ENCODE peak calls at places on chromosomes 3 and 15, in five cellular contexts. One of them, this sample, is unnamed. For H3K4me1, the result is how much of the 10 kb centered on the place peaks cover.

GRCh38 chr3:106765342-106765741 is 611.9 kb upstream of the CCDC54 start:
- DNase-seq in SJSA1: peak
- DNase-seq in left ventricle myocardium inferior: no peak
- DNase-seq in cardiac muscle cell: peak
- DNase-seq in CD8-positive, alpha-beta T cell: no peak
- DNase-seq in this sample: no peak

GRCh38 chr3:50267280-50267913 is 1.6 kb upstream of the SEMA3B start:
- DNase-seq in SJSA1: no peak
- DNase-seq in left ventricle myocardium inferior: peak
- DNase-seq in cardiac muscle cell: peak
- DNase-seq in CD8-positive, alpha-beta T cell: no peak
- DNase-seq in this sample: peak

GRCh38 chr15:29747837-29748417 is 74.3 kb downstream of the TJP1 start:
- DNase-seq in SJSA1: no peak
- DNase-seq in left ventricle myocardium inferior: no peak
- DNase-seq in cardiac muscle cell: peak
- DNase-seq in CD8-positive, alpha-beta T cell: no peak
- DNase-seq in this sample: no peak

GRCh38 chr3:59052803-59053411 is 3.1 kb upstream of the CFAP20DC start:
- DNase-seq in SJSA1: no peak
- DNase-seq in left ventricle myocardium inferior: no peak
- DNase-seq in cardiac muscle cell: peak
- DNase-seq in CD8-positive, alpha-beta T cell: no peak
- DNase-seq in this sample: no peak

GRCh38 chr15:68618339-68619302 is 39.8 kb downstream of the CORO2B start:
- DNase-seq in SJSA1: no peak
- DNase-seq in left ventricle myocardium inferior: peak
- DNase-seq in cardiac muscle cell: peak
- DNase-seq in CD8-positive, alpha-beta T cell: no peak
- DNase-seq in this sample: no peak

GRCh38 chr15:39028069-39028468 is 463.5 kb upstream of the RASGRP1 start:
- DNase-seq in SJSA1: peak
- DNase-seq in left ventricle myocardium inferior: peak
- DNase-seq in cardiac muscle cell: peak
- DNase-seq in CD8-positive, alpha-beta T cell: no peak
- DNase-seq in this sample: no peak

GRCh38 chr3:63973406-63973805 is 49.9 kb downstream of the PSMD6 start:
- DNase-seq in SJSA1: no peak
- DNase-seq in left ventricle myocardium inferior: no peak
- DNase-seq in cardiac muscle cell: no peak
- DNase-seq in CD8-positive, alpha-beta T cell: no peak
- DNase-seq in this sample: no peak

GRCh38 chr3:33152363-33153360 is 38.8 kb downstream of the CRTAP start:
- DNase-seq in SJSA1: no peak
- DNase-seq in left ventricle myocardium inferior: no peak
- DNase-seq in cardiac muscle cell: no peak
- DNase-seq in CD8-positive, alpha-beta T cell: no peak
- DNase-seq in this sample: no peak

GRCh38 chr3:105523496-105523895 is 156.8 kb downstream of the ALCAM start:
- DNase-seq in SJSA1: no peak
- DNase-seq in left ventricle myocardium inferior: no peak
- DNase-seq in cardiac muscle cell: peak
- DNase-seq in CD8-positive, alpha-beta T cell: no peak
- DNase-seq in this sample: no peak

GRCh38 chr3:141368062-141368924 is at the start of gene ZBTB38:
- DNase-seq in SJSA1: peak
- DNase-seq in left ventricle myocardium inferior: peak
- DNase-seq in cardiac muscle cell: peak
- DNase-seq in CD8-positive, alpha-beta T cell: no peak
- DNase-seq in this sample: peak

GRCh38 chr3:113847243-113847642 is 8.7 kb downstream of the GRAMD1C start:
- DNase-seq in SJSA1: no peak
- DNase-seq in left ventricle myocardium inferior: no peak
- DNase-seq in cardiac muscle cell: no peak
- DNase-seq in CD8-positive, alpha-beta T cell: no peak
- DNase-seq in this sample: no peak

GRCh38 chr3:9688961-9689360 is 14.7 kb upstream of the CPNE9 start:
- DNase-seq in SJSA1: no peak
- DNase-seq in left ventricle myocardium inferior: no peak
- DNase-seq in cardiac muscle cell: no peak
- DNase-seq in CD8-positive, alpha-beta T cell: no peak
- DNase-seq in this sample: no peak

GRCh38 chr3:69866988-69867720 is 127.9 kb downstream of the MITF start:
- DNase-seq in SJSA1: no peak
- DNase-seq in left ventricle myocardium inferior: no peak
- DNase-seq in cardiac muscle cell: no peak
- DNase-seq in CD8-positive, alpha-beta T cell: no peak
- DNase-seq in this sample: no peak

GRCh38 chr3:12467746-12468145 is 16.5 kb upstream of the TSEN2 start:
- DNase-seq in SJSA1: no peak
- DNase-seq in left ventricle myocardium inferior: no peak
- DNase-seq in cardiac muscle cell: no peak
- DNase-seq in CD8-positive, alpha-beta T cell: no peak
- DNase-seq in this sample: no peak

GRCh38 chr15:37599175-37599574 is 335.3 kb upstream of the TMCO5A start:
- DNase-seq in SJSA1: no peak
- DNase-seq in left ventricle myocardium inferior: no peak
- DNase-seq in cardiac muscle cell: no peak
- DNase-seq in CD8-positive, alpha-beta T cell: no peak
- DNase-seq in this sample: no peak

GRCh38 chr3:70256566-70256965 is 55.9 kb downstream of the MDFIC2 start:
- DNase-seq in SJSA1: no peak
- DNase-seq in left ventricle myocardium inferior: no peak
- DNase-seq in cardiac muscle cell: no peak
- DNase-seq in CD8-positive, alpha-beta T cell: no peak
- DNase-seq in this sample: no peak

GRCh38 chr3:64150527-64151238 is 74.6 kb downstream of the PRICKLE2 start:
- DNase-seq in SJSA1: peak
- DNase-seq in left ventricle myocardium inferior: peak
- DNase-seq in cardiac muscle cell: peak
- DNase-seq in CD8-positive, alpha-beta T cell: no peak
- DNase-seq in this sample: peak

GRCh38 chr3:186374370-186374769 is 12.3 kb upstream of the DGKG start:
- DNase-seq in SJSA1: no peak
- DNase-seq in left ventricle myocardium inferior: no peak
- DNase-seq in cardiac muscle cell: no peak
- DNase-seq in CD8-positive, alpha-beta T cell: no peak
- DNase-seq in this sample: no peak

GRCh38 chr3:126501054-126501453 is 16.5 kb downstream of the UROC1 start:
- DNase-seq in SJSA1: no peak
- DNase-seq in left ventricle myocardium inferior: no peak
- DNase-seq in cardiac muscle cell: no peak
- DNase-seq in CD8-positive, alpha-beta T cell: no peak
- DNase-seq in this sample: peak

GRCh38 chr3:12303532-12303931 is 14.7 kb downstream of the PPARG start:
- DNase-seq in SJSA1: no peak
- DNase-seq in left ventricle myocardium inferior: no peak
- DNase-seq in cardiac muscle cell: peak
- DNase-seq in CD8-positive, alpha-beta T cell: no peak
- DNase-seq in this sample: no peak

GRCh38 chr3:143601738-143602480 is 246.4 kb downstream of the SLC9A9 start:
- DNase-seq in SJSA1: no peak
- DNase-seq in left ventricle myocardium inferior: peak
- DNase-seq in cardiac muscle cell: peak
- DNase-seq in CD8-positive, alpha-beta T cell: no peak
- DNase-seq in this sample: no peak

GRCh38 chr15:84387086-84387485 is 151.5 kb downstream of the GOLGA6L4 start:
- DNase-seq in SJSA1: peak
- DNase-seq in left ventricle myocardium inferior: no peak
- DNase-seq in cardiac muscle cell: no peak
- DNase-seq in CD8-positive, alpha-beta T cell: no peak
- DNase-seq in this sample: peak

GRCh38 chr3:152853196-152853595 is 18.3 kb downstream of the P2RY1 start:
- DNase-seq in SJSA1: no peak
- DNase-seq in left ventricle myocardium inferior: no peak
- DNase-seq in cardiac muscle cell: peak
- DNase-seq in CD8-positive, alpha-beta T cell: no peak
- DNase-seq in this sample: no peak

GRCh38 chr15:88739541-88739940 is 63.7 kb upstream of the ACAN start:
- DNase-seq in SJSA1: no peak
- DNase-seq in left ventricle myocardium inferior: no peak
- DNase-seq in cardiac muscle cell: no peak
- DNase-seq in CD8-positive, alpha-beta T cell: no peak
- DNase-seq in this sample: no peak

GRCh38 chr3:25751048-25751447 is 32.2 kb downstream of the NGLY1 start:
- DNase-seq in SJSA1: no peak
- DNase-seq in left ventricle myocardium inferior: no peak
- DNase-seq in cardiac muscle cell: no peak
- DNase-seq in CD8-positive, alpha-beta T cell: no peak
- DNase-seq in this sample: no peak

GRCh38 chr15:41465822-41466421 is 27.8 kb upstream of the ITPKA start:
- DNase-seq in SJSA1: no peak
- DNase-seq in left ventricle myocardium inferior: no peak
- DNase-seq in cardiac muscle cell: peak
- DNase-seq in CD8-positive, alpha-beta T cell: no peak
- DNase-seq in this sample: no peak

GRCh38 chr3:56342475-56342874 is 125.8 kb downstream of the ERC2 start:
- DNase-seq in SJSA1: no peak
- DNase-seq in left ventricle myocardium inferior: no peak
- DNase-seq in cardiac muscle cell: no peak
- DNase-seq in CD8-positive, alpha-beta T cell: no peak
- DNase-seq in this sample: no peak

GRCh38 chr3:27533718-27534578 is 49.8 kb upstream of the SLC4A7 start:
- DNase-seq in SJSA1: peak
- DNase-seq in left ventricle myocardium inferior: peak
- DNase-seq in cardiac muscle cell: peak
- DNase-seq in CD8-positive, alpha-beta T cell: peak
- DNase-seq in this sample: peak

GRCh38 chr15:101206173-101206572 is 45.7 kb downstream of the CHSY1 start:
- DNase-seq in SJSA1: peak
- DNase-seq in left ventricle myocardium inferior: no peak
- DNase-seq in cardiac muscle cell: peak
- DNase-seq in CD8-positive, alpha-beta T cell: peak
- DNase-seq in this sample: no peak

GRCh38 chr15:62421289-62421688 is 256.2 kb upstream of the C2CD4B start:
- DNase-seq in SJSA1: no peak
- DNase-seq in left ventricle myocardium inferior: no peak
- DNase-seq in cardiac muscle cell: no peak
- DNase-seq in CD8-positive, alpha-beta T cell: no peak
- DNase-seq in this sample: no peak

GRCh38 chr3:187777331-187778046 is 32.2 kb upstream of the BCL6 start:
- DNase-seq in SJSA1: no peak
- DNase-seq in left ventricle myocardium inferior: no peak
- DNase-seq in cardiac muscle cell: no peak
- DNase-seq in CD8-positive, alpha-beta T cell: peak
- DNase-seq in this sample: no peak
- H3K4me1 ChIP-seq in SJSA1: under half
- H3K4me1 ChIP-seq in left ventricle myocardium inferior: under half
- H3K4me1 ChIP-seq in cardiac muscle cell: under half
- H3K4me1 ChIP-seq in CD8-positive, alpha-beta T cell: under half
- H3K4me1 ChIP-seq in this sample: under half

DNA sequence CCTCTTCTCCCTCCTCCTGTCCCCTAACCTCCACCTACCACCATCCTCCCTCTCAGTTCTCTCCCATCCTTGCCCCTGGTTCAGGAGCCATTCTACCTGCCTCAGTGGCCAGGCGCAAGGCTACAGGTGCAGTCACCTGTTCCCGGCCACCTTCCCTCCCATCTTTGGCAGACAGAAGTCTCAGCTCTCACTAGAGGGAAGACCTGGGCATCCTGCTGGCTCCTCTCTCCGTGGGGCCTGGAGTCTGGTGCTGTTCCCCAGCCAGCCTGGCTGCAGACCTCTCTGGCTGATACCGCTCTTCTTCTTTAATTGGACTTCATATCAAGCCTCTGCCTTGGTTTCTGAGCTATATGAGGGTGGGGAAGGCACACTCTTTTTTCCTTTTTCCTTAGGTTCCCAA is 53.0 kb upstream of the SLC6A1 start:
- DNase-seq in SJSA1: no peak
- DNase-seq in left ventricle myocardium inferior: no peak
- DNase-seq in cardiac muscle cell: no peak
- DNase-seq in CD8-positive, alpha-beta T cell: no peak
- DNase-seq in this sample: no peak
- H3K4me3 ChIP-seq in SJSA1: no peak
- H3K4me3 ChIP-seq in left ventricle myocardium inferior: no peak
- H3K4me3 ChIP-seq in cardiac muscle cell: no peak
- H3K4me3 ChIP-seq in CD8-positive, alpha-beta T cell: no peak
- H3K4me3 ChIP-seq in this sample: no peak

DNA sequence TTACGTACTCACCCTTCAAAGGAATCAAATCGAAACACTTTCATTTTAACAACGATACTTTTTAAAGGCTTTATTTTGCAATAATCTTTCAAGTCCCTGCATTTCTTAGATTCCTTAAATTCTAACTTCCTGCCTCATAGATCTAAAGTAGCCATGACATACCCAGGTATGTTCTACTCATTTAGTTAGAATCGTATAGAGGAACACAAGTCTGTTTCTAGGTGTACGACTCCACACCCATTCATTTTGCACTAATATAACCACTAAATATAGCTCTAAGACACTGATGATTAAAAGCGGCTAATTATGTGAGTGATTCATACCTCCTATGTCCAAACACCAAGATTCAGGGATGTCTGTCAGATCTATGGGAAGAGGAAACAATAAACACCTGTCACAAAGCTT is 1.3 kb downstream of the ATP13A3 start:
- DNase-seq in SJSA1: no peak
- DNase-seq in left ventricle myocardium inferior: no peak
- DNase-seq in cardiac muscle cell: peak
- DNase-seq in CD8-positive, alpha-beta T cell: no peak
- DNase-seq in this sample: no peak
- H3K4me1 ChIP-seq in SJSA1: half or more
- H3K4me1 ChIP-seq in left ventricle myocardium inferior: half or more
- H3K4me1 ChIP-seq in cardiac muscle cell: under half
- H3K4me1 ChIP-seq in CD8-positive, alpha-beta T cell: under half
- H3K4me1 ChIP-seq in this sample: under half

GRCh38 chr3:177881330-177881729 is 654.9 kb upstream of the KCNMB2 start:
- DNase-seq in SJSA1: no peak
- DNase-seq in left ventricle myocardium inferior: no peak
- DNase-seq in cardiac muscle cell: no peak
- DNase-seq in CD8-positive, alpha-beta T cell: no peak
- DNase-seq in this sample: no peak

GRCh38 chr3:177882124-177882648 is 654.0 kb upstream of the KCNMB2 start:
- DNase-seq in SJSA1: no peak
- DNase-seq in left ventricle myocardium inferior: no peak
- DNase-seq in cardiac muscle cell: no peak
- DNase-seq in CD8-positive, alpha-beta T cell: no peak
- DNase-seq in this sample: no peak

GRCh38 chr3:177885063-177885462 is 651.2 kb upstream of the KCNMB2 start:
- DNase-seq in SJSA1: no peak
- DNase-seq in left ventricle myocardium inferior: no peak
- DNase-seq in cardiac muscle cell: no peak
- DNase-seq in CD8-positive, alpha-beta T cell: no peak
- DNase-seq in this sample: no peak

GRCh38 chr3:177887475-177887874 is 648.8 kb upstream of the KCNMB2 start:
- DNase-seq in SJSA1: no peak
- DNase-seq in left ventricle myocardium inferior: no peak
- DNase-seq in cardiac muscle cell: no peak
- DNase-seq in CD8-positive, alpha-beta T cell: no peak
- DNase-seq in this sample: no peak

DNA sequence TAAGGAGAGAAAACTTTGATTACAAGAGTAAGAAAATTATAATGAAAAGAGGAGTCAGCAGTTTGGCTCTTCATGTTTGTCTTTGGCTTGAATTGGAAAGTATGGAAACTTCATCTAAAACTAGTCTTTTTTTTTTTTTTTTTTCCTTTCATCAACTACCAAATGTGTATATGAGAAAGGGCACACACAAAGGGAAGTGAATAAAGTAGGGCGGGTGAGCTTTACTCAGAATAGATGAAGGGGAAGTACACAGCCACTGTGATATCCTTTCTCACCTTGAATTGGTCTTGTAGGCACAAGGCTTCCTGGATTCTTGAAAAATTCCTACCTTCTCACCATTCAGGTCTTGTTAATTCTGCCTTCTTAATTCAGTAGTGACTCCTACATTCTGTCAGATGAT is 652.3 kb upstream of the KCNMB2 start:
- DNase-seq in SJSA1: no peak
- DNase-seq in left ventricle myocardium inferior: no peak
- DNase-seq in cardiac muscle cell: no peak
- DNase-seq in CD8-positive, alpha-beta T cell: no peak
- DNase-seq in this sample: no peak
- H3K4me3 ChIP-seq in SJSA1: no peak
- H3K4me3 ChIP-seq in left ventricle myocardium inferior: no peak
- H3K4me3 ChIP-seq in cardiac muscle cell: no peak
- H3K4me3 ChIP-seq in CD8-positive, alpha-beta T cell: no peak
- H3K4me3 ChIP-seq in this sample: no peak

This sample was measured in left lung.